ENCODE peak calls at places on chromosomes 1 and 21, in five cellular contexts. One of them, this sample, is unnamed.

GRCh38 chr21:44952116-44952928 is 12.5 kb downstream of the SLX9 start:
- DNase-seq in stimulated activated CD8-positive, alpha-beta memory T cell treated with anti-CD3 and anti-CD28 coated beads, Interleukin-4, amount 100 ng/mL, for 48 hours: no peak
- DNase-seq in activated CD4-positive, CD25-positive, alpha-beta regulatory T cell: no peak
- DNase-seq in activated naive CD8-positive, alpha-beta T cell treated with anti-CD3 and anti-CD28 coated beads, Interleukin-2, amount 50 U/mL, for 24 hours: no peak
- DNase-seq in HFF-Myc: no peak
- DNase-seq in this sample: no peak

GRCh38 chr1:182575540-182576149 is 13.4 kb downstream of the RNASEL start:
- DNase-seq in stimulated activated CD8-positive, alpha-beta memory T cell treated with anti-CD3 and anti-CD28 coated beads, Interleukin-4, amount 100 ng/mL, for 48 hours: no peak
- DNase-seq in activated CD4-positive, CD25-positive, alpha-beta regulatory T cell: no peak
- DNase-seq in activated naive CD8-positive, alpha-beta T cell treated with anti-CD3 and anti-CD28 coated beads, Interleukin-2, amount 50 U/mL, for 24 hours: no peak
- DNase-seq in HFF-Myc: no peak
- DNase-seq in this sample: no peak

GRCh38 chr1:183953031-183953430 is 84.5 kb downstream of the COLGALT2 start:
- DNase-seq in stimulated activated CD8-positive, alpha-beta memory T cell treated with anti-CD3 and anti-CD28 coated beads, Interleukin-4, amount 100 ng/mL, for 48 hours: no peak
- DNase-seq in activated CD4-positive, CD25-positive, alpha-beta regulatory T cell: no peak
- DNase-seq in activated naive CD8-positive, alpha-beta T cell treated with anti-CD3 and anti-CD28 coated beads, Interleukin-2, amount 50 U/mL, for 24 hours: no peak
- DNase-seq in HFF-Myc: peak
- DNase-seq in this sample: no peak

GRCh38 chr1:16032388-16033100 is 10.7 kb downstream of the CLCNKA start:
- DNase-seq in stimulated activated CD8-positive, alpha-beta memory T cell treated with anti-CD3 and anti-CD28 coated beads, Interleukin-4, amount 100 ng/mL, for 48 hours: peak
- DNase-seq in activated CD4-positive, CD25-positive, alpha-beta regulatory T cell: no peak
- DNase-seq in activated naive CD8-positive, alpha-beta T cell treated with anti-CD3 and anti-CD28 coated beads, Interleukin-2, amount 50 U/mL, for 24 hours: peak
- DNase-seq in HFF-Myc: peak
- DNase-seq in this sample: peak

GRCh38 chr21:46515109-46515508 is 56.4 kb downstream of the DIP2A start:
- DNase-seq in stimulated activated CD8-positive, alpha-beta memory T cell treated with anti-CD3 and anti-CD28 coated beads, Interleukin-4, amount 100 ng/mL, for 48 hours: no peak
- DNase-seq in activated CD4-positive, CD25-positive, alpha-beta regulatory T cell: no peak
- DNase-seq in activated naive CD8-positive, alpha-beta T cell treated with anti-CD3 and anti-CD28 coated beads, Interleukin-2, amount 50 U/mL, for 24 hours: no peak
- DNase-seq in HFF-Myc: no peak
- DNase-seq in this sample: no peak

GRCh38 chr1:93845554-93846150 is 33.4 kb downstream of the DNTTIP2 start:
- DNase-seq in stimulated activated CD8-positive, alpha-beta memory T cell treated with anti-CD3 and anti-CD28 coated beads, Interleukin-4, amount 100 ng/mL, for 48 hours: peak
- DNase-seq in activated CD4-positive, CD25-positive, alpha-beta regulatory T cell: no peak
- DNase-seq in activated naive CD8-positive, alpha-beta T cell treated with anti-CD3 and anti-CD28 coated beads, Interleukin-2, amount 50 U/mL, for 24 hours: no peak
- DNase-seq in HFF-Myc: peak
- DNase-seq in this sample: peak

GRCh38 chr1:20405893-20406604 is 80.0 kb downstream of the CAMK2N1 start:
- DNase-seq in stimulated activated CD8-positive, alpha-beta memory T cell treated with anti-CD3 and anti-CD28 coated beads, Interleukin-4, amount 100 ng/mL, for 48 hours: no peak
- DNase-seq in activated CD4-positive, CD25-positive, alpha-beta regulatory T cell: no peak
- DNase-seq in activated naive CD8-positive, alpha-beta T cell treated with anti-CD3 and anti-CD28 coated beads, Interleukin-2, amount 50 U/mL, for 24 hours: no peak
- DNase-seq in HFF-Myc: no peak
- DNase-seq in this sample: no peak

GRCh38 chr1:18198240-18198639 is 90.6 kb downstream of the IGSF21 start:
- DNase-seq in stimulated activated CD8-positive, alpha-beta memory T cell treated with anti-CD3 and anti-CD28 coated beads, Interleukin-4, amount 100 ng/mL, for 48 hours: no peak
- DNase-seq in activated CD4-positive, CD25-positive, alpha-beta regulatory T cell: no peak
- DNase-seq in activated naive CD8-positive, alpha-beta T cell treated with anti-CD3 and anti-CD28 coated beads, Interleukin-2, amount 50 U/mL, for 24 hours: no peak
- DNase-seq in HFF-Myc: no peak
- DNase-seq in this sample: no peak

GRCh38 chr1:43868741-43869067 is 64.9 kb upstream of the ARTN start:
- DNase-seq in stimulated activated CD8-positive, alpha-beta memory T cell treated with anti-CD3 and anti-CD28 coated beads, Interleukin-4, amount 100 ng/mL, for 48 hours: no peak
- DNase-seq in activated CD4-positive, CD25-positive, alpha-beta regulatory T cell: no peak
- DNase-seq in activated naive CD8-positive, alpha-beta T cell treated with anti-CD3 and anti-CD28 coated beads, Interleukin-2, amount 50 U/mL, for 24 hours: no peak
- DNase-seq in HFF-Myc: no peak
- DNase-seq in this sample: no peak

GRCh38 chr21:35398366-35398982 is 349.4 kb upstream of the RUNX1 start:
- DNase-seq in stimulated activated CD8-positive, alpha-beta memory T cell treated with anti-CD3 and anti-CD28 coated beads, Interleukin-4, amount 100 ng/mL, for 48 hours: no peak
- DNase-seq in activated CD4-positive, CD25-positive, alpha-beta regulatory T cell: no peak
- DNase-seq in activated naive CD8-positive, alpha-beta T cell treated with anti-CD3 and anti-CD28 coated beads, Interleukin-2, amount 50 U/mL, for 24 hours: no peak
- DNase-seq in HFF-Myc: no peak
- DNase-seq in this sample: no peak

GRCh38 chr1:55249646-55250398 is 34.7 kb upstream of the USP24 start:
- DNase-seq in stimulated activated CD8-positive, alpha-beta memory T cell treated with anti-CD3 and anti-CD28 coated beads, Interleukin-4, amount 100 ng/mL, for 48 hours: no peak
- DNase-seq in activated CD4-positive, CD25-positive, alpha-beta regulatory T cell: no peak
- DNase-seq in activated naive CD8-positive, alpha-beta T cell treated with anti-CD3 and anti-CD28 coated beads, Interleukin-2, amount 50 U/mL, for 24 hours: no peak
- DNase-seq in HFF-Myc: no peak
- DNase-seq in this sample: no peak

GRCh38 chr1:22962558-22962957 is 10.1 kb downstream of the LACTBL1 start:
- DNase-seq in stimulated activated CD8-positive, alpha-beta memory T cell treated with anti-CD3 and anti-CD28 coated beads, Interleukin-4, amount 100 ng/mL, for 48 hours: no peak
- DNase-seq in activated CD4-positive, CD25-positive, alpha-beta regulatory T cell: no peak
- DNase-seq in activated naive CD8-positive, alpha-beta T cell treated with anti-CD3 and anti-CD28 coated beads, Interleukin-2, amount 50 U/mL, for 24 hours: no peak
- DNase-seq in HFF-Myc: no peak
- DNase-seq in this sample: no peak

GRCh38 chr1:228976316-228976715 is 241.0 kb downstream of the RHOU start:
- DNase-seq in stimulated activated CD8-positive, alpha-beta memory T cell treated with anti-CD3 and anti-CD28 coated beads, Interleukin-4, amount 100 ng/mL, for 48 hours: no peak
- DNase-seq in activated CD4-positive, CD25-positive, alpha-beta regulatory T cell: no peak
- DNase-seq in activated naive CD8-positive, alpha-beta T cell treated with anti-CD3 and anti-CD28 coated beads, Interleukin-2, amount 50 U/mL, for 24 hours: no peak
- DNase-seq in HFF-Myc: no peak
- DNase-seq in this sample: no peak

GRCh38 chr1:109270623-109271317 is 12.2 kb downstream of the PSRC1 start:
- DNase-seq in stimulated activated CD8-positive, alpha-beta memory T cell treated with anti-CD3 and anti-CD28 coated beads, Interleukin-4, amount 100 ng/mL, for 48 hours: no peak
- DNase-seq in activated CD4-positive, CD25-positive, alpha-beta regulatory T cell: no peak
- DNase-seq in activated naive CD8-positive, alpha-beta T cell treated with anti-CD3 and anti-CD28 coated beads, Interleukin-2, amount 50 U/mL, for 24 hours: no peak
- DNase-seq in HFF-Myc: no peak
- DNase-seq in this sample: no peak

GRCh38 chr1:61047061-61047460 is 35.3 kb upstream of the NFIA start:
- DNase-seq in stimulated activated CD8-positive, alpha-beta memory T cell treated with anti-CD3 and anti-CD28 coated beads, Interleukin-4, amount 100 ng/mL, for 48 hours: no peak
- DNase-seq in activated CD4-positive, CD25-positive, alpha-beta regulatory T cell: no peak
- DNase-seq in activated naive CD8-positive, alpha-beta T cell treated with anti-CD3 and anti-CD28 coated beads, Interleukin-2, amount 50 U/mL, for 24 hours: no peak
- DNase-seq in HFF-Myc: no peak
- DNase-seq in this sample: no peak

GRCh38 chr1:94240822-94241221 is 3.4 kb upstream of the ARHGAP29 start:
- DNase-seq in stimulated activated CD8-positive, alpha-beta memory T cell treated with anti-CD3 and anti-CD28 coated beads, Interleukin-4, amount 100 ng/mL, for 48 hours: no peak
- DNase-seq in activated CD4-positive, CD25-positive, alpha-beta regulatory T cell: no peak
- DNase-seq in activated naive CD8-positive, alpha-beta T cell treated with anti-CD3 and anti-CD28 coated beads, Interleukin-2, amount 50 U/mL, for 24 hours: no peak
- DNase-seq in HFF-Myc: no peak
- DNase-seq in this sample: peak

GRCh38 chr21:41583274-41583790 is 75.4 kb upstream of the TMPRSS2 start:
- DNase-seq in stimulated activated CD8-positive, alpha-beta memory T cell treated with anti-CD3 and anti-CD28 coated beads, Interleukin-4, amount 100 ng/mL, for 48 hours: peak
- DNase-seq in activated CD4-positive, CD25-positive, alpha-beta regulatory T cell: no peak
- DNase-seq in activated naive CD8-positive, alpha-beta T cell treated with anti-CD3 and anti-CD28 coated beads, Interleukin-2, amount 50 U/mL, for 24 hours: no peak
- DNase-seq in HFF-Myc: no peak
- DNase-seq in this sample: no peak

GRCh38 chr1:41072051-41072450 is 50.5 kb upstream of the SLFNL1 start:
- DNase-seq in stimulated activated CD8-positive, alpha-beta memory T cell treated with anti-CD3 and anti-CD28 coated beads, Interleukin-4, amount 100 ng/mL, for 48 hours: no peak
- DNase-seq in activated CD4-positive, CD25-positive, alpha-beta regulatory T cell: no peak
- DNase-seq in activated naive CD8-positive, alpha-beta T cell treated with anti-CD3 and anti-CD28 coated beads, Interleukin-2, amount 50 U/mL, for 24 hours: no peak
- DNase-seq in HFF-Myc: no peak
- DNase-seq in this sample: no peak

GRCh38 chr21:45482899-45483821 is 59.1 kb downstream of the SLC19A1 start:
- DNase-seq in stimulated activated CD8-positive, alpha-beta memory T cell treated with anti-CD3 and anti-CD28 coated beads, Interleukin-4, amount 100 ng/mL, for 48 hours: peak
- DNase-seq in activated CD4-positive, CD25-positive, alpha-beta regulatory T cell: no peak
- DNase-seq in activated naive CD8-positive, alpha-beta T cell treated with anti-CD3 and anti-CD28 coated beads, Interleukin-2, amount 50 U/mL, for 24 hours: peak
- DNase-seq in HFF-Myc: no peak
- DNase-seq in this sample: no peak

GRCh38 chr1:9153152-9153551 is 24.2 kb upstream of the GPR157 start:
- DNase-seq in stimulated activated CD8-positive, alpha-beta memory T cell treated with anti-CD3 and anti-CD28 coated beads, Interleukin-4, amount 100 ng/mL, for 48 hours: no peak
- DNase-seq in activated CD4-positive, CD25-positive, alpha-beta regulatory T cell: no peak
- DNase-seq in activated naive CD8-positive, alpha-beta T cell treated with anti-CD3 and anti-CD28 coated beads, Interleukin-2, amount 50 U/mL, for 24 hours: no peak
- DNase-seq in HFF-Myc: no peak
- DNase-seq in this sample: no peak

GRCh38 chr1:6460349-6461236 is 5.4 kb downstream of the TNFRSF25 start:
- DNase-seq in stimulated activated CD8-positive, alpha-beta memory T cell treated with anti-CD3 and anti-CD28 coated beads, Interleukin-4, amount 100 ng/mL, for 48 hours: peak
- DNase-seq in activated CD4-positive, CD25-positive, alpha-beta regulatory T cell: peak
- DNase-seq in activated naive CD8-positive, alpha-beta T cell treated with anti-CD3 and anti-CD28 coated beads, Interleukin-2, amount 50 U/mL, for 24 hours: peak
- DNase-seq in HFF-Myc: no peak
- DNase-seq in this sample: peak

GRCh38 chr1:73205294-73205973 is 923.1 kb upstream of the NEGR1 start:
- DNase-seq in stimulated activated CD8-positive, alpha-beta memory T cell treated with anti-CD3 and anti-CD28 coated beads, Interleukin-4, amount 100 ng/mL, for 48 hours: no peak
- DNase-seq in activated CD4-positive, CD25-positive, alpha-beta regulatory T cell: no peak
- DNase-seq in activated naive CD8-positive, alpha-beta T cell treated with anti-CD3 and anti-CD28 coated beads, Interleukin-2, amount 50 U/mL, for 24 hours: no peak
- DNase-seq in HFF-Myc: no peak
- DNase-seq in this sample: no peak

GRCh38 chr1:84264961-84265360 is 36.5 kb upstream of the SAMD13 start:
- DNase-seq in stimulated activated CD8-positive, alpha-beta memory T cell treated with anti-CD3 and anti-CD28 coated beads, Interleukin-4, amount 100 ng/mL, for 48 hours: no peak
- DNase-seq in activated CD4-positive, CD25-positive, alpha-beta regulatory T cell: no peak
- DNase-seq in activated naive CD8-positive, alpha-beta T cell treated with anti-CD3 and anti-CD28 coated beads, Interleukin-2, amount 50 U/mL, for 24 hours: no peak
- DNase-seq in HFF-Myc: no peak
- DNase-seq in this sample: no peak

This sample was measured in NCI-H526 treated with DMSO at 0.1 percent for 48 hours.